ENCODE peak calls at places on chromosome 4, in six cellular contexts. Z, W, T, V, F and M are unnamed samples.

GRCh38 chr4:76758290-76758882 is 139.6 kb downstream of the SOWAHB start:
- DNase-seq in T (peak), V (no peak), F (peak), Z (peak), W (peak), M (peak)

GRCh38 chr4:186755550-186756519 is 32.2 kb upstream of the FAT1 start:
- DNase-seq in W (no peak), F (no peak), Z (no peak), V (no peak), T (peak), M (no peak)

GRCh38 chr4:37767546-37767945 is 58.9 kb upstream of the PGM2 start:
- DNase-seq in Z (no peak), F (no peak), W (no peak), T (peak), V (no peak), M (no peak)

GRCh38 chr4:14396183-14396582 is 606.1 kb upstream of the CPEB2 start:
- DNase-seq in T (no peak), Z (no peak), V (no peak), W (no peak), F (no peak), M (no peak)

GRCh38 chr4:2256781-2257191 is 5.1 kb downstream of the MXD4 start:
- DNase-seq in Z (no peak), V (no peak), W (peak), T (no peak), F (peak), M (peak)

GRCh38 chr4:186876961-186877626 is 153.4 kb upstream of the FAT1 start:
- DNase-seq in V (no peak), W (no peak), F (no peak), Z (no peak), T (no peak), M (no peak)

GRCh38 chr4:1385373-1386340 is 20.6 kb downstream of the NKX1-1 start:
- DNase-seq in V (no peak), F (no peak), Z (no peak), W (no peak), T (no peak), M (no peak)

GRCh38 chr4:143360838-143361237 is 24.2 kb downstream of the GAB1 start:
- DNase-seq in V (no peak), T (no peak), F (no peak), Z (no peak), W (no peak), M (no peak)

GRCh38 chr4:35286434-35286833 is 957.9 kb downstream of the ARAP2 start:
- DNase-seq in F (no peak), Z (no peak), W (no peak), V (no peak), T (no peak), M (no peak)

DNA sequence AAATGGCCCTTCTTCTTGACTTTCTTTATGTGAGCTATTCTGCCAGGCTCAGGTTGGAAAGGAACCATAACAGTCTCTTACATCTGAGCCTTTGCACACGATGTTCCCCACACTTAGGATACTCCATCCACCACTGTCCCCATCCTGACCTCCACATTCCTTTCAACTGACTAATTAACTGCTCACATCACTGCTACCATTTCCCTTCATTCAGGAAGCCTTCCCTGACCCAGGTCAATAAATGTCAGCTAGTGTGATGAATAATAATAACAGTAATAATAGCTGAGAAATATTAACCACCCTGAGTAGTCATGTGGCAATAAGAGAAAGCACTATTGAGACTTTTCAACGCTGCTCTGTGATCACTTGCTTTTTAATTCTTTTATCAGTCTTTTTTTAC is 291.7 kb downstream of the KCNIP4 start:
- DNase-seq in W (no peak), F (no peak), T (peak), Z (peak), V (no peak), M (no peak)
- TF ChIP-seq MAX in W (no peak), F (no peak), T (no peak), Z (no peak), V (no peak), M (no peak)

GRCh38 chr4:148182230-148182928 is 259.8 kb downstream of the NR3C2 start:
- DNase-seq in T (no peak), V (no peak), Z (no peak), F (no peak), W (no peak), M (no peak)
- TF ChIP-seq YY1 in T (no peak), V (no peak), Z (no peak), F (no peak), W (no peak), M (no peak)

DNA sequence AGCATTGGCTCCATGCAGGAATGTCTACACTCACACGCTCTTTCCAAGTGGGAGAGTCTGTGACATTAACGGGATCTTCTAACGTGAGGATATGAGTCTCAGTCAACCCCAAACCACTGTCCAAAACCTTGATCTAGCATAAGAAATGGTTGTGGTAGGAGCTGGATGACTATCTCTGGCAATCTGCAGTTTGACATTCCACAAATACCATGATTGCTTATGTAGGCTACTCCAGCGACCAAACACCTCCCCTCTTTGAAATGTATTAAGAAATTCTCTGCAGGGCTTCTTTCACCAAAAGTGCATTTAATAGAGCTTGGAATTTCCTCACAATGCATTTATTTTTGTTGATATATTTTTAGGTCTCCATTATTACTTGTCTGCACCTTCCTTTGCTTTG is 14.1 kb upstream of the STX18 start:
- DNase-seq in F (no peak), W (no peak), V (no peak), Z (no peak), T (peak), M (no peak)
- H3K4me3 ChIP-seq in F (no peak), W (no peak), V (no peak), Z (no peak), T (no peak), M (no peak)

GRCh38 chr4:170775851-170776250 is 686.1 kb upstream of the AADAT start:
- DNase-seq in F (no peak), V (no peak), Z (no peak), T (no peak), W (no peak), M (no peak)

GRCh38 chr4:170773709-170774273 is 684.0 kb upstream of the AADAT start:
- DNase-seq in V (no peak), W (no peak), Z (no peak), T (no peak), F (no peak), M (no peak)

GRCh38 chr4:170772429-170772828 is 682.7 kb upstream of the AADAT start:
- DNase-seq in Z (no peak), W (no peak), F (no peak), T (no peak), V (no peak), M (no peak)

DNA sequence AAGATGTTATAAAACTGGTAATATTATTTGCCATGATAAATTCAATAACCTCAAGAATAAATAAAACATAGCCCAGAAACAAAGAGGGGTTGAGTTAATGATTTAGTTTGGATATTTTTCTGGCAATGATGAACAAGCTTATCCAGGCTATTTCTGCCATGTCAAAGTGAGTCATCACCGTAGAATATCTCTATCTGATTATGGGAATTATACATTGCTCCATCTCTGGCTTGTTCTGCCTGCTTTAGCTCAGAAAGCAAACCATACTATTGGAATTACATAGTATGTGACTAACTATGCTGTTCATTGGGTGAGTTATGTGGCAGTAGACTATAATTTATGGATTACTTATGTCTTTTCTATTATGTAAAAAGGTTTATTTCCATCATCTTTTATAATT is 680.1 kb upstream of the AADAT start:
- DNase-seq in F (no peak), T (no peak), V (no peak), Z (no peak), W (no peak), M (no peak)
- TF ChIP-seq MAX in F (no peak), T (no peak), V (no peak), Z (no peak), W (no peak), M (no peak)

DNA sequence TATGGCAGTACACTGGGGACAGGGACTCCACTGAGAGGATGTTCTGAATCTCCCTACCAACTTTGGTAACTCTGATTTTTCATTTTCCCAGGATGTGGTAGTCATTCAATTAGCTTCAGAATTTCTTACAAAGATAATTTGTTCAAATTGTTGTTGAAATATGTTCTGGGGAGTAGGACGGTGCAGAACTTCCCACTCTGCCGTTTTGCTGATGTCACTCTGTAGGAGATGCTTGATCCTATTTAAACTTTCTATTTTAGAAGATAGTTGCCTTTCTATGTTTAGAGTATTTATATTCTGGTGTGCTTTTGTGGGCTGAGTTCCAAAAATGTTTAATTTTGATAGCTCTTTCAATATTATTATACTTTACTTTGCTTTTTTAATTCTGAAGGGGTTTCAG is 55.2 kb downstream of the ADAM29 start:
- DNase-seq in V (no peak), W (no peak), T (no peak), F (no peak), Z (no peak), M (no peak)
- TF ChIP-seq YY1 in V (no peak), W (no peak), T (no peak), F (no peak), Z (no peak), M (no peak)